ENCODE peak calls at places on chromosomes 13 and 19, in ten cellular contexts. One of them, this sample, is unnamed.

GRCh38 chr13:85586422-85586831 is 212.8 kb downstream of the SLITRK6 start:
- DNase-seq in cardiac fibroblast: peak; percentile 32
- DNase-seq in Caco-2: no peak
- DNase-seq in left ventricle myocardium inferior: no peak
- DNase-seq in DND-41: no peak
- DNase-seq in adrenal gland: no peak
- DNase-seq in breast epithelium: no peak
- DNase-seq in kidney: no peak
- DNase-seq in cardiac muscle cell: no peak
- DNase-seq in foreskin fibroblast: peak; percentile 68
- DNase-seq in this sample: peak; percentile 74

GRCh38 chr19:10288662-10289166 is 1.0 kb upstream of the ICAM5 start:
- DNase-seq in cardiac fibroblast: peak; percentile 36
- DNase-seq in Caco-2: peak; percentile 82
- DNase-seq in left ventricle myocardium inferior: no peak
- DNase-seq in DND-41: no peak
- DNase-seq in adrenal gland: no peak
- DNase-seq in breast epithelium: no peak
- DNase-seq in kidney: no peak
- DNase-seq in cardiac muscle cell: peak; percentile 55
- DNase-seq in foreskin fibroblast: peak; percentile 76
- DNase-seq in this sample: no peak

GRCh38 chr19:8316351-8317125 is 4.6 kb downstream of the NDUFA7 start:
- DNase-seq in cardiac fibroblast: no peak
- DNase-seq in Caco-2: no peak
- DNase-seq in left ventricle myocardium inferior: no peak
- DNase-seq in DND-41: no peak
- DNase-seq in adrenal gland: no peak
- DNase-seq in breast epithelium: no peak
- DNase-seq in kidney: peak; percentile 69
- DNase-seq in cardiac muscle cell: no peak
- DNase-seq in foreskin fibroblast: no peak
- DNase-seq in this sample: no peak

GRCh38 chr19:7629347-7630054 is at the start of the genes PET100 and XAB2:
- DNase-seq in cardiac fibroblast: peak; percentile 99
- DNase-seq in Caco-2: peak; percentile 94
- DNase-seq in left ventricle myocardium inferior: peak; percentile 95
- DNase-seq in DND-41: peak; percentile 97
- DNase-seq in adrenal gland: peak; percentile 99
- DNase-seq in breast epithelium: peak; percentile 99
- DNase-seq in kidney: peak; percentile 98
- DNase-seq in cardiac muscle cell: peak; percentile 99
- DNase-seq in foreskin fibroblast: peak; percentile 99
- DNase-seq in this sample: peak; percentile 99

GRCh38 chr13:108926848-108927247 is 297.4 kb downstream of the MYO16 start:
- DNase-seq in cardiac fibroblast: no peak
- DNase-seq in Caco-2: no peak
- DNase-seq in left ventricle myocardium inferior: no peak
- DNase-seq in DND-41: no peak
- DNase-seq in adrenal gland: no peak
- DNase-seq in breast epithelium: no peak
- DNase-seq in kidney: no peak
- DNase-seq in cardiac muscle cell: no peak
- DNase-seq in foreskin fibroblast: no peak
- DNase-seq in this sample: no peak

GRCh38 chr13:42660367-42660965 is 86.5 kb downstream of the TNFSF11 start:
- DNase-seq in cardiac fibroblast: peak; percentile 55
- DNase-seq in Caco-2: no peak
- DNase-seq in left ventricle myocardium inferior: no peak
- DNase-seq in DND-41: no peak
- DNase-seq in adrenal gland: no peak
- DNase-seq in breast epithelium: no peak
- DNase-seq in kidney: no peak
- DNase-seq in cardiac muscle cell: peak; percentile 54
- DNase-seq in foreskin fibroblast: peak; percentile 52
- DNase-seq in this sample: peak; percentile 30

GRCh38 chr13:107969551-107969950 is 245.8 kb downstream of the LIG4 start:
- DNase-seq in cardiac fibroblast: no peak
- DNase-seq in Caco-2: no peak
- DNase-seq in left ventricle myocardium inferior: no peak
- DNase-seq in DND-41: no peak
- DNase-seq in adrenal gland: no peak
- DNase-seq in breast epithelium: no peak
- DNase-seq in kidney: no peak
- DNase-seq in cardiac muscle cell: no peak
- DNase-seq in foreskin fibroblast: no peak
- DNase-seq in this sample: no peak

GRCh38 chr13:73303858-73304257 is 245.1 kb downstream of the KLF5 start:
- DNase-seq in cardiac fibroblast: peak; percentile 55
- DNase-seq in Caco-2: no peak
- DNase-seq in left ventricle myocardium inferior: no peak
- DNase-seq in DND-41: no peak
- DNase-seq in adrenal gland: no peak
- DNase-seq in breast epithelium: no peak
- DNase-seq in kidney: no peak
- DNase-seq in cardiac muscle cell: no peak
- DNase-seq in foreskin fibroblast: no peak
- DNase-seq in this sample: peak; percentile 21

GRCh38 chr19:27972291-27973040 is 1240.5 kb downstream of the UQCRFS1 start:
- DNase-seq in cardiac fibroblast: peak; percentile 51
- DNase-seq in Caco-2: no peak
- DNase-seq in left ventricle myocardium inferior: no peak
- DNase-seq in DND-41: no peak
- DNase-seq in adrenal gland: no peak
- DNase-seq in breast epithelium: no peak
- DNase-seq in kidney: no peak
- DNase-seq in cardiac muscle cell: peak; percentile 38
- DNase-seq in foreskin fibroblast: peak; percentile 1
- DNase-seq in this sample: peak; percentile 58

GRCh38 chr19:10685210-10685609 is 16.0 kb upstream of the QTRT1 start:
- DNase-seq in cardiac fibroblast: no peak
- DNase-seq in Caco-2: no peak
- DNase-seq in left ventricle myocardium inferior: no peak
- DNase-seq in DND-41: no peak
- DNase-seq in adrenal gland: no peak
- DNase-seq in breast epithelium: no peak
- DNase-seq in kidney: no peak
- DNase-seq in cardiac muscle cell: no peak
- DNase-seq in foreskin fibroblast: no peak
- DNase-seq in this sample: no peak

GRCh38 chr19:5077209-5077515 is 108.2 kb downstream of the KDM4B start:
- DNase-seq in cardiac fibroblast: no peak
- DNase-seq in Caco-2: no peak
- DNase-seq in left ventricle myocardium inferior: no peak
- DNase-seq in DND-41: no peak
- DNase-seq in adrenal gland: no peak
- DNase-seq in breast epithelium: no peak
- DNase-seq in kidney: no peak
- DNase-seq in cardiac muscle cell: no peak
- DNase-seq in foreskin fibroblast: no peak
- DNase-seq in this sample: no peak

GRCh38 chr19:8161135-8161646 is 11.8 kb upstream of the FBN3 start:
- DNase-seq in cardiac fibroblast: peak; percentile 15
- DNase-seq in Caco-2: peak; percentile 41
- DNase-seq in left ventricle myocardium inferior: no peak
- DNase-seq in DND-41: peak; percentile 54
- DNase-seq in adrenal gland: no peak
- DNase-seq in breast epithelium: no peak
- DNase-seq in kidney: no peak
- DNase-seq in cardiac muscle cell: peak; percentile 13
- DNase-seq in foreskin fibroblast: no peak
- DNase-seq in this sample: no peak

GRCh38 chr19:45005787-45006186 is 4.5 kb downstream of the RELB start:
- DNase-seq in cardiac fibroblast: no peak
- DNase-seq in Caco-2: no peak
- DNase-seq in left ventricle myocardium inferior: no peak
- DNase-seq in DND-41: no peak
- DNase-seq in adrenal gland: no peak
- DNase-seq in breast epithelium: no peak
- DNase-seq in kidney: no peak
- DNase-seq in cardiac muscle cell: no peak
- DNase-seq in foreskin fibroblast: no peak
- DNase-seq in this sample: no peak

GRCh38 chr19:40252395-40252794 is 25.9 kb upstream of the CCNP start:
- DNase-seq in cardiac fibroblast: no peak
- DNase-seq in Caco-2: no peak
- DNase-seq in left ventricle myocardium inferior: no peak
- DNase-seq in DND-41: no peak
- DNase-seq in adrenal gland: no peak
- DNase-seq in breast epithelium: no peak
- DNase-seq in kidney: peak; percentile 37
- DNase-seq in cardiac muscle cell: no peak
- DNase-seq in foreskin fibroblast: no peak
- DNase-seq in this sample: no peak

DNA sequence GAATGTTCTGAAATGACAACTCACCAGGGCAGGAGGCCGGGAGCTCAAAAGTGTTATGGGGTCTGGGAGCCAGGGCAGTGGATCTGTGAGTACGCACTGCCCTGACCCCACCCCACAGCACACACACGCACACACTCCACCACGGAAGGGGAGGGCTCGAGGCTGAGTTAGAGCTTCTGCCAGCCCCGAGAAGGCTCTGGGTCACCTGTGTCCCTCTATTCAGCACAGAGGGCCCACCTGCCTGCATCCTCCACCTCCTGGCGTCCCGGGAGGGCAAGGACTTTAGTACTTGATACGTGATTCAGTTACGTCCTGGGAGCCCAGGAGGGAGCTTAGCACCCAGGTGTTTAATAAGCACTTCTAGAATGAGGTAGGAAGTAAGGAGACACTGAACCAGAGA is 190.0 kb upstream of the GPR12 start:
- DNase-seq in cardiac fibroblast: no peak
- DNase-seq in Caco-2: no peak
- DNase-seq in left ventricle myocardium inferior: no peak
- DNase-seq in DND-41: no peak
- DNase-seq in adrenal gland: no peak
- DNase-seq in breast epithelium: no peak
- DNase-seq in kidney: no peak
- DNase-seq in cardiac muscle cell: no peak
- DNase-seq in foreskin fibroblast: no peak
- DNase-seq in this sample: no peak
- H3K4me3 ChIP-seq in cardiac fibroblast: no peak overlapping the region
- H3K4me3 ChIP-seq in Caco-2: no peak overlapping the region
- H3K4me3 ChIP-seq in left ventricle myocardium inferior: no peak overlapping the region
- H3K4me3 ChIP-seq in DND-41: no peak overlapping the region
- H3K4me3 ChIP-seq in adrenal gland: no peak overlapping the region
- H3K4me3 ChIP-seq in breast epithelium: no peak overlapping the region
- H3K4me3 ChIP-seq in kidney: no peak overlapping the region
- H3K4me3 ChIP-seq in cardiac muscle cell: no peak overlapping the region
- H3K4me3 ChIP-seq in foreskin fibroblast: no peak overlapping the region
- H3K4me3 ChIP-seq in this sample: no peak overlapping the region

GRCh38 chr19:16607819-16608218 is 20.2 kb downstream of the MED26 start:
- DNase-seq in cardiac fibroblast: no peak
- DNase-seq in Caco-2: no peak
- DNase-seq in left ventricle myocardium inferior: no peak
- DNase-seq in DND-41: no peak
- DNase-seq in adrenal gland: no peak
- DNase-seq in breast epithelium: no peak
- DNase-seq in kidney: no peak
- DNase-seq in cardiac muscle cell: no peak
- DNase-seq in foreskin fibroblast: no peak
- DNase-seq in this sample: no peak

GRCh38 chr19:16604615-16605014 is 23.4 kb downstream of the MED26 start:
- DNase-seq in cardiac fibroblast: no peak
- DNase-seq in Caco-2: no peak
- DNase-seq in left ventricle myocardium inferior: no peak
- DNase-seq in DND-41: no peak
- DNase-seq in adrenal gland: no peak
- DNase-seq in breast epithelium: no peak
- DNase-seq in kidney: no peak
- DNase-seq in cardiac muscle cell: no peak
- DNase-seq in foreskin fibroblast: no peak
- DNase-seq in this sample: no peak

GRCh38 chr19:16605115-16605514 is 22.9 kb downstream of the MED26 start:
- DNase-seq in cardiac fibroblast: no peak
- DNase-seq in Caco-2: no peak
- DNase-seq in left ventricle myocardium inferior: no peak
- DNase-seq in DND-41: no peak
- DNase-seq in adrenal gland: no peak
- DNase-seq in breast epithelium: no peak
- DNase-seq in kidney: no peak
- DNase-seq in cardiac muscle cell: no peak
- DNase-seq in foreskin fibroblast: no peak
- DNase-seq in this sample: no peak

GRCh38 chr19:16603090-16603489 is 24.9 kb downstream of the MED26 start:
- DNase-seq in cardiac fibroblast: no peak
- DNase-seq in Caco-2: no peak
- DNase-seq in left ventricle myocardium inferior: no peak
- DNase-seq in DND-41: no peak
- DNase-seq in adrenal gland: no peak
- DNase-seq in breast epithelium: no peak
- DNase-seq in kidney: no peak
- DNase-seq in cardiac muscle cell: peak; percentile 32
- DNase-seq in foreskin fibroblast: no peak
- DNase-seq in this sample: no peak

GRCh38 chr19:16605552-16605951 is 22.5 kb downstream of the MED26 start:
- DNase-seq in cardiac fibroblast: no peak
- DNase-seq in Caco-2: no peak
- DNase-seq in left ventricle myocardium inferior: peak; percentile 48
- DNase-seq in DND-41: no peak
- DNase-seq in adrenal gland: peak; percentile 71
- DNase-seq in breast epithelium: no peak
- DNase-seq in kidney: no peak
- DNase-seq in cardiac muscle cell: no peak
- DNase-seq in foreskin fibroblast: no peak
- DNase-seq in this sample: no peak
- TF ChIP-seq CTCF in cardiac fibroblast: no peak
- TF ChIP-seq CTCF in Caco-2: no peak
- TF ChIP-seq CTCF in left ventricle myocardium inferior: peak; percentile 57
- TF ChIP-seq CTCF in DND-41: no peak
- TF ChIP-seq CTCF in adrenal gland: peak; percentile 37
- TF ChIP-seq CTCF in breast epithelium: no peak
- TF ChIP-seq CTCF in kidney: no peak
- TF ChIP-seq CTCF in cardiac muscle cell: no peak
- TF ChIP-seq CTCF in foreskin fibroblast: no peak
- TF ChIP-seq CTCF in this sample: no peak

GRCh38 chr19:42370068-42370520 is 20.0 kb downstream of the CNFN start:
- DNase-seq in cardiac fibroblast: no peak
- DNase-seq in Caco-2: no peak
- DNase-seq in left ventricle myocardium inferior: no peak
- DNase-seq in DND-41: no peak
- DNase-seq in adrenal gland: no peak
- DNase-seq in breast epithelium: no peak
- DNase-seq in kidney: no peak
- DNase-seq in cardiac muscle cell: no peak
- DNase-seq in foreskin fibroblast: no peak
- DNase-seq in this sample: no peak
- H3K4me3 ChIP-seq in cardiac fibroblast: no peak overlapping the region
- H3K4me3 ChIP-seq in Caco-2: no peak overlapping the region
- H3K4me3 ChIP-seq in left ventricle myocardium inferior: no peak overlapping the region
- H3K4me3 ChIP-seq in DND-41: no peak overlapping the region
- H3K4me3 ChIP-seq in adrenal gland: no peak overlapping the region
- H3K4me3 ChIP-seq in breast epithelium: no peak overlapping the region
- H3K4me3 ChIP-seq in kidney: no peak overlapping the region
- H3K4me3 ChIP-seq in cardiac muscle cell: no peak overlapping the region
- H3K4me3 ChIP-seq in foreskin fibroblast: no peak overlapping the region
- H3K4me3 ChIP-seq in this sample: no peak overlapping the region

DNA sequence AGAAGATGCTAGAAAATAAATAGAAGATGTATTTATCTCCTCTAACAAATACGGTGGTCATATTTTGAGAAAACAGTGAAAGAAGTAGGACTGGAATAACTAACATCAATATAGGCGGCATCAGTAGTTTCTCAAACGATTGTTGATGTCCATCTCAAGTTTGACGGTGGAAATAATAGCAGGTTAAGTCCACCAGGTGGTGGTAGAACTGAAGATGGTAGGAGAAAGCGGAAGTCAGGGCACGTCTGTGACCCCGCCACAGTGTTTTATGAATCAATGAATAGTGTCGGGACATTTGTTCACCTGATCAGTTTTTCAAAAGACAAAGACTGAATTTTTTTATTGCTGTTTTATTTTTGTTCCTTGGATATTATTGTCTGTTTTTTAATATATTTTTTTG is 706.4 kb upstream of the SLC10A2 start:
- DNase-seq in cardiac fibroblast: no peak
- DNase-seq in Caco-2: peak; percentile 16
- DNase-seq in left ventricle myocardium inferior: no peak
- DNase-seq in DND-41: no peak
- DNase-seq in adrenal gland: no peak
- DNase-seq in breast epithelium: no peak
- DNase-seq in kidney: no peak
- DNase-seq in cardiac muscle cell: no peak
- DNase-seq in foreskin fibroblast: no peak
- DNase-seq in this sample: no peak
- TF ChIP-seq CTCF in cardiac fibroblast: no peak
- TF ChIP-seq CTCF in Caco-2: no peak
- TF ChIP-seq CTCF in left ventricle myocardium inferior: no peak
- TF ChIP-seq CTCF in DND-41: peak; percentile 40
- TF ChIP-seq CTCF in adrenal gland: no peak
- TF ChIP-seq CTCF in breast epithelium: no peak
- TF ChIP-seq CTCF in kidney: no peak
- TF ChIP-seq CTCF in cardiac muscle cell: no peak
- TF ChIP-seq CTCF in foreskin fibroblast: no peak
- TF ChIP-seq CTCF in this sample: peak; percentile 10

This sample was measured in astrocyte of the spinal cord.